ENCODE peak calls at places on chromosomes 2 and 18, in seven cellular contexts. N is Calu3, Z is endothelial cell, O is tibial artery, U is GM06990, F is PC-3, L is BE2C. B is an unnamed sample.
A peak's percentile ranks its signal among the peaks of the same experiment; 100 is the strongest.

GRCh38 chr18:63260075-63260754 is 59.4 kb downstream of the BCL2 start:
- DNase-seq in N (no peak), Z (no peak), O (no peak), U (no peak), F (no peak), L (no peak), B (no peak)

GRCh38 chr2:112121682-112122254 is 16.4 kb upstream of the FBLN7 start:
- DNase-seq in N (peak; percentile 27), Z (no peak), O (no peak), U (peak; percentile 18), F (peak; percentile 69), L (peak; percentile 32), B (no peak)

GRCh38 chr18:48032876-48033769 is 102.7 kb upstream of the SMAD2 start:
- DNase-seq in N (no peak), Z (no peak), O (peak; percentile 35), U (no peak), F (peak; percentile 47), L (no peak), B (no peak)

GRCh38 chr2:171574149-171574795 is 52.0 kb downstream of the CYBRD1 start:
- DNase-seq in N (peak; percentile 88), Z (peak; percentile 92), O (peak; percentile 86), U (peak; percentile 83), F (peak; percentile 84), L (peak; percentile 69), B (peak; percentile 96)

GRCh38 chr18:22681912-22682311 is 251.2 kb upstream of the RBBP8 start:
- DNase-seq in N (no peak), Z (no peak), O (no peak), U (no peak), F (no peak), L (no peak), B (no peak)

GRCh38 chr2:171159326-171160118 is 1.2 kb downstream of the TLK1 start:
- DNase-seq in N (peak; percentile 28), Z (peak; percentile 62), O (no peak), U (peak; percentile 77), F (peak; percentile 56), L (peak; percentile 56), B (no peak)

GRCh38 chr2:186780701-186781316 is 68.2 kb downstream of the ZSWIM2 start:
- DNase-seq in N (peak; percentile 26), Z (no peak), O (no peak), U (no peak), F (peak; percentile 90), L (no peak), B (no peak)

GRCh38 chr2:72141881-72142742 is 5.5 kb downstream of the CYP26B1 start:
- DNase-seq in N (no peak), Z (no peak), O (peak; percentile 62), U (no peak), F (no peak), L (no peak), B (peak; percentile 75)

GRCh38 chr2:106124126-106124756 is 69.9 kb downstream of the UXS1 start:
- DNase-seq in N (no peak), Z (no peak), O (no peak), U (no peak), F (no peak), L (no peak), B (no peak)

GRCh38 chr2:216644846-216645635 is 11.8 kb downstream of the IGFBP2 start:
- DNase-seq in N (peak; percentile 20), Z (no peak), O (no peak), U (no peak), F (no peak), L (no peak), B (no peak)

GRCh38 chr2:72630767-72631166 is 195.1 kb downstream of the EXOC6B start:
- DNase-seq in N (no peak), Z (no peak), O (no peak), U (no peak), F (peak; percentile 39), L (no peak), B (no peak)

GRCh38 chr2:112494839-112495238 is 12.9 kb downstream of the TTL start:
- DNase-seq in N (no peak), Z (no peak), O (no peak), U (no peak), F (no peak), L (no peak), B (no peak)

GRCh38 chr2:96273763-96274162 is 7.7 kb downstream of the CIAO1 start:
- DNase-seq in N (no peak), Z (no peak), O (no peak), U (no peak), F (no peak), L (no peak), B (no peak)

GRCh38 chr2:45332094-45332493 is 279.0 kb downstream of the SRBD1 start:
- DNase-seq in N (no peak), Z (no peak), O (no peak), U (no peak), F (no peak), L (no peak), B (no peak)

GRCh38 chr2:58634653-58635347 is 393.7 kb upstream of the FANCL start:
- DNase-seq in N (peak; percentile 19), Z (no peak), O (no peak), U (no peak), F (peak; percentile 91), L (no peak), B (no peak)

GRCh38 chr2:227607969-227608368 is 6.7 kb downstream of the SCYGR3 start:
- DNase-seq in N (no peak), Z (no peak), O (no peak), U (no peak), F (no peak), L (no peak), B (no peak)

GRCh38 chr2:206343816-206344215 is 69.4 kb downstream of the ZDBF2 start:
- DNase-seq in N (no peak), Z (no peak), O (no peak), U (no peak), F (peak; percentile 65), L (no peak), B (no peak)

GRCh38 chr2:239310401-239311061 is 90.3 kb downstream of the HDAC4 start:
- DNase-seq in N (no peak), Z (no peak), O (peak; percentile 66), U (no peak), F (no peak), L (no peak), B (peak; percentile 75)

GRCh38 chr18:10682368-10682714 is 156.5 kb downstream of the NAPG start:
- DNase-seq in N (no peak), Z (no peak), O (no peak), U (no peak), F (no peak), L (no peak), B (peak; percentile 23)

GRCh38 chr2:10109311-10109710 is 13.2 kb upstream of the RRM2 start:
- DNase-seq in N (no peak), Z (no peak), O (no peak), U (no peak), F (no peak), L (no peak), B (no peak)

GRCh38 chr2:172713365-172713875 is 22.2 kb upstream of the RAPGEF4 start:
- DNase-seq in N (no peak), Z (no peak), O (no peak), U (no peak), F (no peak), L (no peak), B (no peak)

GRCh38 chr2:216551234-216551633 is 52.6 kb downstream of the RPL37A start:
- DNase-seq in N (no peak), Z (no peak), O (no peak), U (no peak), F (peak; percentile 70), L (no peak), B (no peak)

GRCh38 chr2:29053223-29053622 is 21.1 kb downstream of the PCARE start:
- DNase-seq in N (peak; percentile 27), Z (no peak), O (no peak), U (no peak), F (peak; percentile 53), L (no peak), B (no peak)

GRCh38 chr2:23526114-23526513 is 141.1 kb downstream of the KLHL29 start:
- DNase-seq in N (no peak), Z (no peak), O (no peak), U (no peak), F (no peak), L (no peak), B (no peak)

GRCh38 chr2:47501374-47502200 is 98.6 kb downstream of the MSH2 start:
- DNase-seq in N (no peak), Z (no peak), O (no peak), U (no peak), F (peak; percentile 63), L (no peak), B (peak; percentile 51)

GRCh38 chr2:15053542-15053941 is 421.0 kb downstream of the LRATD1 start:
- DNase-seq in N (no peak), Z (no peak), O (no peak), U (no peak), F (no peak), L (no peak), B (no peak)

GRCh38 chr2:15059870-15060617 is 427.5 kb downstream of the LRATD1 start:
- DNase-seq in N (no peak), Z (no peak), O (no peak), U (no peak), F (peak; percentile 79), L (no peak), B (no peak)

GRCh38 chr2:15058628-15059157 is 426.2 kb downstream of the LRATD1 start:
- DNase-seq in N (no peak), Z (no peak), O (no peak), U (no peak), F (no peak), L (no peak), B (no peak)

GRCh38 chr2:15061268-15061667 is 428.8 kb downstream of the LRATD1 start:
- DNase-seq in N (no peak), Z (no peak), O (no peak), U (no peak), F (no peak), L (no peak), B (no peak)

DNA sequence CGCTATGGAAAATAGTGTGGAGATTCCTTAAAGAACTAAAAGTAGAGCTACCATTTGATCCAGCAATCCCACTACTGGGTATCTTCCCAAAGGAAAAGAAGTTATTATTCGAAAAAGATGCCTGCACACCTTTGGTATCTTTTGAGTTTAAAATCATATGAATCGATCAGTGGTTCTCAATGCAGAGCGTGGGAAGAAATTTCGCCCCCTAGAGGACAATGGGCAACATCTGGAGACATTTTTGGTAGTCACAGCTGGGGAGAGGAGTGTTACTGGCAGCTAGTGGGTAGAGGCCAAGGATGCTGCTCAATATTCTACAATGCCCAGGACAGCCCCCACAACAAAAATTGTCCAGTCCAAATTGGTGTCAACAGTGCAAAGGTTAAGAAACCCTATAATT is 425.5 kb downstream of the LRATD1 start:
- DNase-seq in N (no peak), Z (no peak), O (no peak), U (no peak), F (peak; percentile 39), L (no peak), B (no peak)
- TF ChIP-seq CTCF in N (no peak), Z (peak; percentile 45), O (no peak), U (peak; percentile 67), F (peak; percentile 73), L (peak; percentile 65), B (no peak)

GRCh38 chr2:163878718-163879117 is 142.9 kb upstream of the FIGN start:
- DNase-seq in N (peak; percentile 28), Z (peak; percentile 23), O (no peak), U (no peak), F (peak; percentile 61), L (peak; percentile 27), B (no peak)
- TF ChIP-seq CTCF in N (peak; percentile 51), Z (peak; percentile 77), O (no peak), U (peak; percentile 53), F (peak; percentile 84), L (peak; percentile 71), B (peak; percentile 49)

GRCh38 chr2:212141499-212141898 is 397.1 kb downstream of the ERBB4 start:
- DNase-seq in N (no peak), Z (no peak), O (no peak), U (no peak), F (no peak), L (no peak), B (no peak)
- TF ChIP-seq CTCF in N (no peak), Z (no peak), O (no peak), U (no peak), F (no peak), L (no peak), B (no peak)

GRCh38 chr2:136024185-136024584 is 38.8 kb upstream of the DARS1 start:
- DNase-seq in N (no peak), Z (no peak), O (no peak), U (no peak), F (no peak), L (no peak), B (no peak)
- TF ChIP-seq CTCF in N (no peak), Z (no peak), O (no peak), U (peak; percentile 6), F (no peak), L (no peak), B (no peak)

B was measured in osteocyte.